ENCODE peak calls at places on chromosomes 11 and 22, in four cellular contexts. G, S, I and B are unnamed samples.

GRCh38 chr11:91872216-91872615 is 352.4 kb upstream of the FAT3 start:
- DNase-seq in S (peak), G (no peak), I (peak), B (no peak)

GRCh38 chr11:115920841-115921480 is 416.7 kb upstream of the CADM1 start:
- DNase-seq in I (no peak), S (no peak), G (no peak), B (no peak)

GRCh38 chr22:46390652-46391301 is 55.3 kb downstream of the TRMU start:
- DNase-seq in S (peak), G (peak), I (peak), B (peak)

GRCh38 chr22:32780726-32781310 is 20.7 kb upstream of the TIMP3 start:
- DNase-seq in G (no peak), I (no peak), S (no peak), B (no peak)

GRCh38 chr11:127965947-127966668 is 621.2 kb downstream of the ETS1 start:
- DNase-seq in S (peak), G (peak), I (peak), B (no peak)

GRCh38 chr22:23826510-23827350 is 12.1 kb downstream of the DERL3 start:
- DNase-seq in I (peak), S (peak), G (peak), B (no peak)

GRCh38 chr11:6612816-6613136 is 760 bp upstream of the TAF10 start:
- DNase-seq in I (no peak), S (no peak), G (no peak), B (no peak)

GRCh38 chr11:117827521-117828511 is 3.3 kb upstream of the FXYD2 start:
- DNase-seq in S (no peak), I (no peak), G (no peak), B (no peak)

GRCh38 chr11:120314861-120315260 is 10.2 kb upstream of the TLCD5 start:
- DNase-seq in I (no peak), G (no peak), S (no peak), B (no peak)

GRCh38 chr11:8288824-8289223 is 25.1 kb upstream of the LMO1 start:
- DNase-seq in I (no peak), G (no peak), S (no peak), B (no peak)

GRCh38 chr22:48143856-48144255 is 1381.4 kb downstream of the TBC1D22A start:
- DNase-seq in I (no peak), S (no peak), G (no peak), B (no peak)

GRCh38 chr11:34380696-34381095 is 22.9 kb upstream of the ABTB2 start:
- DNase-seq in S (peak), G (peak), I (peak), B (no peak)

GRCh38 chr11:97451441-97451840 is 1061.6 kb downstream of the JRKL start:
- DNase-seq in G (no peak), S (no peak), I (no peak), B (no peak)

GRCh38 chr11:103633037-103633788 is 403.2 kb upstream of the DDI1 start:
- DNase-seq in I (peak), G (peak), S (peak), B (no peak)

GRCh38 chr22:44361391-44362126 is 48.8 kb upstream of the SHISAL1 start:
- DNase-seq in S (no peak), G (no peak), I (no peak), B (no peak)

GRCh38 chr11:9562716-9563115 is 10.8 kb upstream of the WEE1 start:
- DNase-seq in I (no peak), G (no peak), S (no peak), B (no peak)

GRCh38 chr11:99320769-99321290 is 300.1 kb downstream of the CNTN5 start:
- DNase-seq in S (no peak), G (no peak), I (no peak), B (no peak)

GRCh38 chr11:76596652-76597051 is 73.9 kb downstream of the LRRC32 start:
- DNase-seq in I (no peak), G (no peak), S (no peak), B (no peak)

GRCh38 chr11:25928076-25928475 is 403.9 kb upstream of the ANO3 start:
- DNase-seq in S (no peak), G (no peak), I (no peak), B (no peak)

GRCh38 chr11:76598426-76598839 is 72.1 kb downstream of the LRRC32 start:
- DNase-seq in I (peak), G (peak), S (peak), B (no peak)

GRCh38 chr11:1283091-1283511 is 26.3 kb downstream of the TOLLIP start:
- DNase-seq in I (no peak), S (no peak), G (no peak), B (no peak)

GRCh38 chr11:34335801-34336200 is 22.0 kb downstream of the ABTB2 start:
- DNase-seq in G (no peak), S (no peak), I (no peak), B (no peak)

GRCh38 chr11:68295940-68296339 is 16.5 kb upstream of the LRP5 start:
- DNase-seq in G (no peak), I (no peak), S (no peak), B (no peak)

GRCh38 chr11:77967121-77967520 is 27.3 kb downstream of the INTS4 start:
- DNase-seq in S (no peak), I (no peak), G (no peak), B (no peak)

GRCh38 chr22:34414467-34415440 is 494.5 kb upstream of the LARGE1 start:
- DNase-seq in G (no peak), I (peak), S (peak), B (no peak)

GRCh38 chr11:23767576-23767975 is 729.3 kb upstream of the LUZP2 start:
- DNase-seq in S (peak), I (peak), G (no peak), B (no peak)

GRCh38 chr11:133082851-133083488 is 449.3 kb downstream of the OPCML start:
- DNase-seq in I (peak), S (peak), G (peak), B (no peak)

GRCh38 chr11:35173011-35173511 is 34.1 kb downstream of the CD44 start:
- DNase-seq in I (no peak), G (peak), S (no peak), B (no peak)

GRCh38 chr22:39308614-39309363 is 10.6 kb downstream of the RPL3 start:
- DNase-seq in I (peak), S (peak), G (peak), B (peak)
- TF ChIP-seq CTCF in I (peak), S (peak), G (peak), B (peak)

GRCh38 chr11:17719940-17720795 is 797 bp downstream of the MYOD1 start:
- DNase-seq in S (no peak), G (no peak), I (peak), B (no peak)
- TF ChIP-seq CTCF in S (peak), G (peak), I (no peak), B (no peak)

GRCh38 chr22:35547993-35548761 is 7.5 kb downstream of the RASD2 start:
- DNase-seq in I (no peak), G (no peak), S (no peak), B (no peak)
- TF ChIP-seq CTCF in I (peak), G (peak), S (peak), B (no peak)

GRCh38 chr11:82038151-82038550 is 695.5 kb downstream of the FAM181B start:
- DNase-seq in G (no peak), I (no peak), S (no peak), B (no peak)
- TF ChIP-seq CTCF in G (no peak), I (no peak), S (no peak), B (no peak)

GRCh38 chr11:18927550-18928322 is 11.5 kb downstream of the MRGPRX1 start:
- DNase-seq in S (no peak), G (no peak), I (no peak), B (no peak)
- TF ChIP-seq CTCF in S (no peak), G (no peak), I (no peak), B (no peak)

DNA sequence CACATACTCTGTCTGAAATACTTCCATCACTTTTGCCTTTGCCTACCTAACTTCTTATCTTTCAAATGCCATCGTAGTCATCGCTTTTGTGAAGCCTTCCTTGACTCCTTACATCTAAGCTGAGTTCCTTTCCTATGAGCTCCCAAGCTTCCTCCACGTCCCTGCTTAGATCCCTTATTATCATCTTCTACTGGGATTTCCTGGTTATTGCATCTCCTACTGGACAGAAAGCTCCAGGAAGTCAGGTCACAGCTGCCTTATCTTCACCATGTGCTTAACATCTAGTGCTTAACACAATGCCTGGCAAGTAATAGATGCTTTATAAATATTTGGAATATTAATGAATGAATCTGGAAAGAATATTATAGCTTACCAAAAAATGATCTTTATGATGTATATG is 5.9 kb downstream of the YPEL4 start:
- DNase-seq in I (no peak), S (no peak), G (peak), B (no peak)
- TF ChIP-seq CTCF in I (no peak), S (peak), G (no peak), B (no peak)

GRCh38 chr22:43050995-43051394 is 36.0 kb upstream of the PACSIN2 start:
- DNase-seq in I (no peak), G (no peak), S (no peak), B (no peak)
- TF ChIP-seq CTCF in I (no peak), G (no peak), S (no peak), B (no peak)

DNA sequence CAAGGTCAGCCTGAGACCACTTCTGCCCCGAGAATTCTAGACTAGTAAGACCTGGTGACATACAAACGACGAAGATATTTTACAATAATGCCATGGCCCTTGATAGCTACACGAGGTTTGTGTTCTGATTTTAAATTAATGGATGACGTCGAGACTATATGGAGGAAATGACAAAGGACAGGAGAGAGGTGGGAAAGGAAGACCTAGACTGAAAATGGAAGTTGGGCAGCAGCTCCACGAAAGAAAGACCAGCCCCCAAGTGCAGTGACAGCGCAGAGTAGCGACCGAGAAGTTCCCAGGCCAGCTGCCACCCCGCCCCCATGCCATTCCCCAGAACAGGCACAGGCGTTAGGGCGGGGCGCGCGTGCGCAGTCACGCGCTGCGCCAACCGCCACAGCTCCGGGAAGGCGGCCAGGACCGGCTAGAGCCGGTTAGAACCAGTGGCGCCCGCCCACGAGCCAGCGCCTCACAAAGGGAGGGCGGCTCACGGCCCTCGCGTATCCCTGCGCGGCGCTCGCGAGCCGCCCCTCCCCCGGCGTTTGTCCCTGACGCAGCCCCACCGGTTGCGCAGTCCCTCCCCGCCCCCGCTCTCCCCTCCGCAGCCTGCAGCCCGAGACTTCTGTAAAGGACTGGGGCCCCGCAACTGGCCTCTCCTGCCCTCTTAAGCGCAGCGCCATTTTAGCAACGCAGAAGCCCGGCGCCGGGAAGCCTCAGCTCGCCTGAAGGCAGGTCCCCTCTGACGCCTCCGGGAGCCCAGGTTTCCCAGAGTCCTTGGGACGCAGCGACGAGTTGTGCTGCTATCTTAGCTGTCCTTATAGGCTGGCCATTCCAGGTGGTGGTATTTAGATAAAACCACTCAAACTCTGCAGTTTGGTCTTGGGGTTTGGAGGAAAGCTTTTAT is 1.5 kb upstream of the MALAT1 start:
- DNase-seq in G (peak), S (peak), I (peak), B (peak)
- TF ChIP-seq CTCF in G (no peak), S (no peak), I (no peak), B (peak)